ENCODE peak calls at places on chromosomes 13 and 19, in nine cellular contexts. K is SK-N-SH, I is GM23338, T is A549, R is K562, G is Panc1, L is HCT116, O is GM12878, P is HepG2. N is an unnamed sample.

GRCh38 chr13:26596458-26596857 is 39.0 kb downstream of the WASF3 start:
- DNase-seq in K (no peak), I (no peak), T (no peak), R (no peak), G (no peak), L (no peak), O (no peak), P (no peak), N (no peak)

GRCh38 chr13:45328661-45329105 is 12.3 kb downstream of the TPT1 start:
- DNase-seq in K (no peak), I (no peak), T (no peak), R (no peak), G (no peak), L (no peak), O (no peak), P (no peak), N (no peak)

GRCh38 chr19:10936661-10937084 is 8.1 kb downstream of the TIMM29 start:
- DNase-seq in K (peak; percentile 83), I (peak; percentile 96), T (peak; percentile 56), R (peak; percentile 70), G (peak; percentile 57), L (peak; percentile 74), O (peak; percentile 35), P (peak; percentile 76), N (peak; percentile 50)

GRCh38 chr13:37473035-37473434 is 125.5 kb downstream of the POSTN start:
- DNase-seq in K (peak; percentile 2), I (peak; percentile 68), T (no peak), R (peak; percentile 29), G (no peak), L (no peak), O (no peak), P (no peak), N (no peak)

GRCh38 chr19:38251564-38252051 is 4.6 kb downstream of the PPP1R14A start:
- DNase-seq in K (no peak), I (peak; percentile 56), T (no peak), R (peak; percentile 21), G (no peak), L (no peak), O (no peak), P (no peak), N (no peak)

GRCh38 chr19:35559281-35559659 is 4.2 kb downstream of the ATP4A start:
- DNase-seq in K (no peak), I (peak; percentile 26), T (no peak), R (no peak), G (no peak), L (no peak), O (peak; percentile 46), P (no peak), N (peak; percentile 69)

GRCh38 chr19:49331616-49332055 is 3.6 kb upstream of the CD37 start:
- DNase-seq in K (peak; percentile 63), I (peak; percentile 74), T (peak; percentile 60), R (peak; percentile 73), G (no peak), L (peak; percentile 37), O (peak; percentile 81), P (peak; percentile 86), N (peak; percentile 37)

GRCh38 chr13:39038569-39038898 is 278 bp downstream of the NHLRC3 start:
- DNase-seq in K (no peak), I (no peak), T (no peak), R (no peak), G (no peak), L (no peak), O (no peak), P (peak; percentile 17), N (no peak)

GRCh38 chr19:41324231-41324702 is 14.3 kb downstream of the CCDC97 start:
- DNase-seq in K (no peak), I (no peak), T (no peak), R (no peak), G (no peak), L (no peak), O (no peak), P (no peak), N (no peak)

GRCh38 chr19:57359300-57359699 is 4.1 kb upstream of the TRAPPC2B start:
- DNase-seq in K (no peak), I (no peak), T (no peak), R (no peak), G (no peak), L (no peak), O (no peak), P (no peak), N (no peak)

GRCh38 chr19:57362419-57362818 is 932 bp upstream of the TRAPPC2B start:
- DNase-seq in K (no peak), I (no peak), T (no peak), R (no peak), G (no peak), L (no peak), O (no peak), P (no peak), N (no peak)

GRCh38 chr19:57362997-57363705 is at the start of the genes TRAPPC2B and ZNF547:
- DNase-seq in K (peak; percentile 90), I (peak; percentile 99), T (peak; percentile 96), R (peak; percentile 77), G (peak; percentile 99), L (peak; percentile 99), O (peak; percentile 98), P (peak; percentile 99), N (peak; percentile 99)

GRCh38 chr19:57363734-57364181 is 407 bp downstream of the TRAPPC2B start:
- DNase-seq in K (no peak), I (peak; percentile 15), T (peak; percentile 27), R (no peak), G (no peak), L (no peak), O (no peak), P (peak; percentile 16), N (no peak)
- TF ChIP-seq REST in K (no peak), I (no peak), T (no peak), R (no peak), G (no peak), L (no peak), O (no peak), P (no peak), N (no peak)

GRCh38 chr19:51525731-51526130 is 5.7 kb downstream of the SIGLEC6 start:
- DNase-seq in K (no peak), I (no peak), T (no peak), R (no peak), G (no peak), L (no peak), O (no peak), P (no peak), N (no peak)

GRCh38 chr19:51535535-51535934 is 4.1 kb upstream of the SIGLEC6 start:
- DNase-seq in K (no peak), I (no peak), T (no peak), R (no peak), G (no peak), L (no peak), O (no peak), P (no peak), N (no peak)

GRCh38 chr19:51529301-51529700 is 2.2 kb downstream of the SIGLEC6 start:
- DNase-seq in K (no peak), I (no peak), T (no peak), R (no peak), G (no peak), L (no peak), O (no peak), P (no peak), N (no peak)

GRCh38 chr19:51530616-51531015 is 854 bp downstream of the SIGLEC6 start:
- DNase-seq in K (no peak), I (no peak), T (no peak), R (no peak), G (no peak), L (no peak), O (no peak), P (no peak), N (no peak)

GRCh38 chr19:51531349-51532315 is at the start of gene SIGLEC6:
- DNase-seq in K (no peak), I (peak; percentile 65), T (no peak), R (no peak), G (no peak), L (no peak), O (peak; percentile 25), P (no peak), N (peak; percentile 97)
- TF ChIP-seq REST in K (no peak), I (no peak), T (no peak), R (no peak), G (no peak), L (no peak), O (no peak), P (no peak), N (no peak)

DNA sequence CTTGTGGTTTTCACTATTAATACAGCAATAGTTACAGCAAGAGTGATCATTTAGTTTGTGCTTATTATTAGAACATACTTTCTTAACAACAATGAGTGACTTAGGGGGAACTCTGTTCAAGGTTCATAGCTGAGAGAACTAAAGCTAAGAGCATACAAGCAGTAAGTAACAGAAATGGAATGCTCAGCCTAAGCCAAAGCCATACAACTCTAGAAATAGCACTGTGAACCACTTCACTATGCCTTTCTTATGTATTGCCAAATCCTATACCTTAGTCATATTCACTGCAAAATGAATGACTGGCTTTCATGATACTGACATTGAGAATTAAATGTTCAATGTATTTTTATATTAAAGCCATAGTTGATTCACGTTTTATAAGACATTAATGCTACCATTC is 599.7 kb upstream of the SLITRK1 start:
- DNase-seq in K (no peak), I (no peak), T (no peak), R (no peak), G (no peak), L (no peak), O (no peak), P (no peak), N (no peak)
- TF ChIP-seq REST in K (no peak), I (no peak), T (no peak), R (no peak), G (no peak), L (no peak), O (no peak), P (no peak), N (no peak)

DNA sequence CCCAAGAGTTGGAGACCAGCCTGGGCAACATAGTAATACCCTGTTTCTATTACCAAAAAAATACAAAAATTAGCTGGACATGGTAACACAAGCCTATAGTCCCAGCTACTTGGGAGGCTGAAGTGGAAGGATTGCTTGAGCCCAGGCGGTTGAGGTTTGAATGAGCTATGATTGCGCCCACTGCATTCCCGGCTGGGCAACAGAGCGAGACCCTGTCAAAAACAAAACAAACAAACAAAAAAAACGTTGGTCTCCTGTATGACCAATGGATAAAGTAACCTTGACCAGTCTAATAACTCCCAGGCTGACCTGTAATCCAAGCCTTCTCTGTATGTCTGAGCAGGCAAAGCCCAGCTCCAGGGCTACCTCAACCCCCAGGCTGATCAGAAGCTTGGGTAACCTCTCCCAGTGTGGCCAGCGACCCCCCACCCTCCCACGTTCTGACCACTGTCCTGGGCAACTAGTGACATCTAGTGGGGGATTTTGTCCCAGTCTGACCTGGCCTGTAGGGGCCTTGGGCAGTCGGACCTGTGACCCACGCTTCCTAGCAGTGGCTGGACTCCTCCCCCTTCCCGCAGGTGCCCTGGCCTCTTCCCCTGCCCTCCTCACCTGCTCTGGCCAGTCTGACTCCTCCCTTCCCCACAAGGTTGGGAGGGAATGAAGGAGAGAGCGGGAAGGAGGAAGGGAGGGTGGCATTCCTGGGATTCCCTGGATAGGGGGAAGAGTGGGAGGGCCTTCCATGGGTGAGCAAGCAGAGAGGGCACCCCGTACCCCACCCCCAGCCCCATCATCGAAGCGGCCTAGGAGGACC is 1.0 kb upstream of the BCAM start:
- DNase-seq in K (peak; percentile 83), I (peak; percentile 99), T (peak; percentile 82), R (peak; percentile 78), G (no peak), L (peak; percentile 55), O (no peak), P (peak; percentile 77), N (no peak)
- TF ChIP-seq REST in K (no peak), I (no peak), T (no peak), R (no peak), G (no peak), L (no peak), O (no peak), P (no peak), N (no peak)